ENCODE peak calls at places on chromosomes 11 and 22, in eight cellular contexts. One of them, this sample, is unnamed.

GRCh38 chr11:46352063-46352841 is 5.0 kb downstream of the DGKZ start:
- DNase-seq in NCI-H460: no peak
- DNase-seq in pulmonary artery endothelial cell: no peak
- DNase-seq in H1: no peak
- DNase-seq in lung microvascular endothelial cell: peak
- DNase-seq in activated CD4-positive, alpha-beta T cell treated with anti-CD3 and anti-CD28 coated beads for 48 hours: peak
- DNase-seq in activated gamma-delta T cell treated with anti-CD3 and anti-CD28 coated beads, Interleukin-2, amount 50 U/mL, for 16 hours: peak
- DNase-seq in left ventricle myocardium superior: peak
- DNase-seq in this sample: no peak

GRCh38 chr22:45534339-45535192 is 31.9 kb downstream of the FBLN1 start:
- DNase-seq in pulmonary artery endothelial cell: no peak
- DNase-seq in activated CD4-positive, alpha-beta T cell treated with anti-CD3 and anti-CD28 coated beads for 48 hours: no peak
- DNase-seq in activated gamma-delta T cell treated with anti-CD3 and anti-CD28 coated beads, Interleukin-2, amount 50 U/mL, for 16 hours: no peak
- DNase-seq in NCI-H460: no peak
- DNase-seq in H1: no peak
- DNase-seq in lung microvascular endothelial cell: no peak
- DNase-seq in left ventricle myocardium superior: no peak
- DNase-seq in this sample: no peak

GRCh38 chr11:113204280-113204679 is 110.1 kb upstream of the TTC12 start:
- DNase-seq in lung microvascular endothelial cell: no peak
- DNase-seq in left ventricle myocardium superior: no peak
- DNase-seq in activated CD4-positive, alpha-beta T cell treated with anti-CD3 and anti-CD28 coated beads for 48 hours: no peak
- DNase-seq in pulmonary artery endothelial cell: no peak
- DNase-seq in H1: no peak
- DNase-seq in NCI-H460: no peak
- DNase-seq in activated gamma-delta T cell treated with anti-CD3 and anti-CD28 coated beads, Interleukin-2, amount 50 U/mL, for 16 hours: no peak
- DNase-seq in this sample: no peak

GRCh38 chr22:23829845-23830372 is 8.9 kb downstream of the DERL3 start:
- DNase-seq in lung microvascular endothelial cell: no peak
- DNase-seq in activated CD4-positive, alpha-beta T cell treated with anti-CD3 and anti-CD28 coated beads for 48 hours: no peak
- DNase-seq in activated gamma-delta T cell treated with anti-CD3 and anti-CD28 coated beads, Interleukin-2, amount 50 U/mL, for 16 hours: no peak
- DNase-seq in NCI-H460: no peak
- DNase-seq in pulmonary artery endothelial cell: no peak
- DNase-seq in left ventricle myocardium superior: no peak
- DNase-seq in H1: no peak
- DNase-seq in this sample: no peak

GRCh38 chr11:69274531-69275016 is 19.4 kb upstream of the MYEOV start:
- DNase-seq in lung microvascular endothelial cell: no peak
- DNase-seq in activated CD4-positive, alpha-beta T cell treated with anti-CD3 and anti-CD28 coated beads for 48 hours: no peak
- DNase-seq in pulmonary artery endothelial cell: no peak
- DNase-seq in H1: no peak
- DNase-seq in activated gamma-delta T cell treated with anti-CD3 and anti-CD28 coated beads, Interleukin-2, amount 50 U/mL, for 16 hours: no peak
- DNase-seq in left ventricle myocardium superior: peak
- DNase-seq in NCI-H460: no peak
- DNase-seq in this sample: no peak

GRCh38 chr11:57223601-57224000 is 13.4 kb downstream of the APLNR start:
- DNase-seq in NCI-H460: no peak
- DNase-seq in lung microvascular endothelial cell: no peak
- DNase-seq in activated CD4-positive, alpha-beta T cell treated with anti-CD3 and anti-CD28 coated beads for 48 hours: no peak
- DNase-seq in pulmonary artery endothelial cell: no peak
- DNase-seq in activated gamma-delta T cell treated with anti-CD3 and anti-CD28 coated beads, Interleukin-2, amount 50 U/mL, for 16 hours: no peak
- DNase-seq in H1: no peak
- DNase-seq in left ventricle myocardium superior: no peak
- DNase-seq in this sample: no peak

GRCh38 chr11:70881948-70882715 is 370.2 kb downstream of the SHANK2 start:
- DNase-seq in lung microvascular endothelial cell: no peak
- DNase-seq in NCI-H460: no peak
- DNase-seq in H1: no peak
- DNase-seq in left ventricle myocardium superior: no peak
- DNase-seq in activated gamma-delta T cell treated with anti-CD3 and anti-CD28 coated beads, Interleukin-2, amount 50 U/mL, for 16 hours: no peak
- DNase-seq in pulmonary artery endothelial cell: no peak
- DNase-seq in activated CD4-positive, alpha-beta T cell treated with anti-CD3 and anti-CD28 coated beads for 48 hours: no peak
- DNase-seq in this sample: no peak

GRCh38 chr11:12882670-12883069 is 126.4 kb upstream of the RASSF10 start:
- DNase-seq in pulmonary artery endothelial cell: no peak
- DNase-seq in H1: no peak
- DNase-seq in left ventricle myocardium superior: no peak
- DNase-seq in activated CD4-positive, alpha-beta T cell treated with anti-CD3 and anti-CD28 coated beads for 48 hours: no peak
- DNase-seq in lung microvascular endothelial cell: no peak
- DNase-seq in activated gamma-delta T cell treated with anti-CD3 and anti-CD28 coated beads, Interleukin-2, amount 50 U/mL, for 16 hours: no peak
- DNase-seq in NCI-H460: no peak
- DNase-seq in this sample: no peak

GRCh38 chr22:45581549-45582080 is 78.9 kb downstream of the FBLN1 start:
- DNase-seq in pulmonary artery endothelial cell: no peak
- DNase-seq in activated CD4-positive, alpha-beta T cell treated with anti-CD3 and anti-CD28 coated beads for 48 hours: no peak
- DNase-seq in left ventricle myocardium superior: no peak
- DNase-seq in lung microvascular endothelial cell: no peak
- DNase-seq in activated gamma-delta T cell treated with anti-CD3 and anti-CD28 coated beads, Interleukin-2, amount 50 U/mL, for 16 hours: no peak
- DNase-seq in H1: no peak
- DNase-seq in NCI-H460: no peak
- DNase-seq in this sample: no peak

GRCh38 chr11:126318642-126319373 is 14.9 kb downstream of the DCPS start:
- DNase-seq in activated gamma-delta T cell treated with anti-CD3 and anti-CD28 coated beads, Interleukin-2, amount 50 U/mL, for 16 hours: no peak
- DNase-seq in left ventricle myocardium superior: peak
- DNase-seq in NCI-H460: no peak
- DNase-seq in H1: no peak
- DNase-seq in lung microvascular endothelial cell: peak
- DNase-seq in activated CD4-positive, alpha-beta T cell treated with anti-CD3 and anti-CD28 coated beads for 48 hours: peak
- DNase-seq in pulmonary artery endothelial cell: no peak
- DNase-seq in this sample: peak

GRCh38 chr22:45893516-45893915 is 83.4 kb downstream of the WNT7B start:
- DNase-seq in activated gamma-delta T cell treated with anti-CD3 and anti-CD28 coated beads, Interleukin-2, amount 50 U/mL, for 16 hours: no peak
- DNase-seq in H1: no peak
- DNase-seq in NCI-H460: no peak
- DNase-seq in left ventricle myocardium superior: no peak
- DNase-seq in lung microvascular endothelial cell: no peak
- DNase-seq in activated CD4-positive, alpha-beta T cell treated with anti-CD3 and anti-CD28 coated beads for 48 hours: no peak
- DNase-seq in pulmonary artery endothelial cell: no peak
- DNase-seq in this sample: no peak

GRCh38 chr11:11384829-11385228 is 31.8 kb upstream of the CSNK2A3 start:
- DNase-seq in left ventricle myocardium superior: no peak
- DNase-seq in NCI-H460: no peak
- DNase-seq in lung microvascular endothelial cell: no peak
- DNase-seq in pulmonary artery endothelial cell: no peak
- DNase-seq in H1: no peak
- DNase-seq in activated gamma-delta T cell treated with anti-CD3 and anti-CD28 coated beads, Interleukin-2, amount 50 U/mL, for 16 hours: no peak
- DNase-seq in activated CD4-positive, alpha-beta T cell treated with anti-CD3 and anti-CD28 coated beads for 48 hours: no peak
- DNase-seq in this sample: no peak

GRCh38 chr11:82858133-82858532 is 42.1 kb downstream of the PRCP start:
- DNase-seq in activated CD4-positive, alpha-beta T cell treated with anti-CD3 and anti-CD28 coated beads for 48 hours: no peak
- DNase-seq in left ventricle myocardium superior: no peak
- DNase-seq in H1: no peak
- DNase-seq in activated gamma-delta T cell treated with anti-CD3 and anti-CD28 coated beads, Interleukin-2, amount 50 U/mL, for 16 hours: no peak
- DNase-seq in NCI-H460: no peak
- DNase-seq in lung microvascular endothelial cell: no peak
- DNase-seq in pulmonary artery endothelial cell: no peak
- DNase-seq in this sample: no peak

GRCh38 chr11:117000741-117001096 is 97.5 kb downstream of the SIK3 start:
- DNase-seq in pulmonary artery endothelial cell: no peak
- DNase-seq in activated gamma-delta T cell treated with anti-CD3 and anti-CD28 coated beads, Interleukin-2, amount 50 U/mL, for 16 hours: no peak
- DNase-seq in lung microvascular endothelial cell: peak
- DNase-seq in left ventricle myocardium superior: no peak
- DNase-seq in H1: no peak
- DNase-seq in activated CD4-positive, alpha-beta T cell treated with anti-CD3 and anti-CD28 coated beads for 48 hours: no peak
- DNase-seq in NCI-H460: no peak
- DNase-seq in this sample: no peak

GRCh38 chr11:575996-576756 is at the start of gene PHRF1:
- DNase-seq in H1: peak
- DNase-seq in activated CD4-positive, alpha-beta T cell treated with anti-CD3 and anti-CD28 coated beads for 48 hours: peak
- DNase-seq in activated gamma-delta T cell treated with anti-CD3 and anti-CD28 coated beads, Interleukin-2, amount 50 U/mL, for 16 hours: peak
- DNase-seq in lung microvascular endothelial cell: peak
- DNase-seq in pulmonary artery endothelial cell: peak
- DNase-seq in left ventricle myocardium superior: peak
- DNase-seq in NCI-H460: peak
- DNase-seq in this sample: peak

GRCh38 chr11:69868871-69869270 is 49.7 kb upstream of the FGF3 start:
- DNase-seq in activated gamma-delta T cell treated with anti-CD3 and anti-CD28 coated beads, Interleukin-2, amount 50 U/mL, for 16 hours: no peak
- DNase-seq in pulmonary artery endothelial cell: no peak
- DNase-seq in lung microvascular endothelial cell: no peak
- DNase-seq in left ventricle myocardium superior: no peak
- DNase-seq in H1: no peak
- DNase-seq in activated CD4-positive, alpha-beta T cell treated with anti-CD3 and anti-CD28 coated beads for 48 hours: no peak
- DNase-seq in NCI-H460: no peak
- DNase-seq in this sample: no peak

GRCh38 chr11:48106166-48106565 is 110.4 kb upstream of the OR4B1 start:
- DNase-seq in lung microvascular endothelial cell: no peak
- DNase-seq in H1: no peak
- DNase-seq in activated gamma-delta T cell treated with anti-CD3 and anti-CD28 coated beads, Interleukin-2, amount 50 U/mL, for 16 hours: no peak
- DNase-seq in NCI-H460: no peak
- DNase-seq in pulmonary artery endothelial cell: no peak
- DNase-seq in activated CD4-positive, alpha-beta T cell treated with anti-CD3 and anti-CD28 coated beads for 48 hours: no peak
- DNase-seq in left ventricle myocardium superior: no peak
- DNase-seq in this sample: no peak

GRCh38 chr11:96090711-96091110 is 166.8 kb upstream of the MTMR2 start:
- DNase-seq in activated gamma-delta T cell treated with anti-CD3 and anti-CD28 coated beads, Interleukin-2, amount 50 U/mL, for 16 hours: no peak
- DNase-seq in lung microvascular endothelial cell: no peak
- DNase-seq in NCI-H460: peak
- DNase-seq in H1: no peak
- DNase-seq in activated CD4-positive, alpha-beta T cell treated with anti-CD3 and anti-CD28 coated beads for 48 hours: no peak
- DNase-seq in left ventricle myocardium superior: no peak
- DNase-seq in pulmonary artery endothelial cell: no peak
- DNase-seq in this sample: no peak

GRCh38 chr11:44179173-44179572 is 83.7 kb downstream of the EXT2 start:
- DNase-seq in activated CD4-positive, alpha-beta T cell treated with anti-CD3 and anti-CD28 coated beads for 48 hours: no peak
- DNase-seq in H1: no peak
- DNase-seq in pulmonary artery endothelial cell: no peak
- DNase-seq in NCI-H460: no peak
- DNase-seq in lung microvascular endothelial cell: no peak
- DNase-seq in activated gamma-delta T cell treated with anti-CD3 and anti-CD28 coated beads, Interleukin-2, amount 50 U/mL, for 16 hours: no peak
- DNase-seq in left ventricle myocardium superior: no peak
- DNase-seq in this sample: no peak

GRCh38 chr22:22748297-22748743 is 103.9 kb downstream of the GGTLC2 start:
- DNase-seq in lung microvascular endothelial cell: peak
- DNase-seq in activated gamma-delta T cell treated with anti-CD3 and anti-CD28 coated beads, Interleukin-2, amount 50 U/mL, for 16 hours: peak
- DNase-seq in pulmonary artery endothelial cell: peak
- DNase-seq in NCI-H460: peak
- DNase-seq in activated CD4-positive, alpha-beta T cell treated with anti-CD3 and anti-CD28 coated beads for 48 hours: peak
- DNase-seq in H1: no peak
- DNase-seq in left ventricle myocardium superior: no peak
- DNase-seq in this sample: no peak

GRCh38 chr11:79396674-79397073 is 44.2 kb downstream of the TENM4 start:
- DNase-seq in H1: no peak
- DNase-seq in lung microvascular endothelial cell: no peak
- DNase-seq in pulmonary artery endothelial cell: no peak
- DNase-seq in left ventricle myocardium superior: no peak
- DNase-seq in activated CD4-positive, alpha-beta T cell treated with anti-CD3 and anti-CD28 coated beads for 48 hours: no peak
- DNase-seq in NCI-H460: no peak
- DNase-seq in activated gamma-delta T cell treated with anti-CD3 and anti-CD28 coated beads, Interleukin-2, amount 50 U/mL, for 16 hours: no peak
- DNase-seq in this sample: no peak

GRCh38 chr11:97722065-97722464 is 1298.7 kb upstream of the CNTN5 start:
- DNase-seq in activated gamma-delta T cell treated with anti-CD3 and anti-CD28 coated beads, Interleukin-2, amount 50 U/mL, for 16 hours: no peak
- DNase-seq in activated CD4-positive, alpha-beta T cell treated with anti-CD3 and anti-CD28 coated beads for 48 hours: no peak
- DNase-seq in lung microvascular endothelial cell: peak
- DNase-seq in left ventricle myocardium superior: no peak
- DNase-seq in NCI-H460: no peak
- DNase-seq in H1: no peak
- DNase-seq in pulmonary artery endothelial cell: no peak
- DNase-seq in this sample: no peak

GRCh38 chr11:87662287-87662686 is 513.0 kb downstream of the RAB38 start:
- DNase-seq in NCI-H460: no peak
- DNase-seq in H1: no peak
- DNase-seq in pulmonary artery endothelial cell: no peak
- DNase-seq in activated CD4-positive, alpha-beta T cell treated with anti-CD3 and anti-CD28 coated beads for 48 hours: no peak
- DNase-seq in activated gamma-delta T cell treated with anti-CD3 and anti-CD28 coated beads, Interleukin-2, amount 50 U/mL, for 16 hours: no peak
- DNase-seq in left ventricle myocardium superior: no peak
- DNase-seq in lung microvascular endothelial cell: no peak
- DNase-seq in this sample: no peak

GRCh38 chr22:35540600-35541253 is at the start of gene RASD2:
- DNase-seq in H1: no peak
- DNase-seq in activated CD4-positive, alpha-beta T cell treated with anti-CD3 and anti-CD28 coated beads for 48 hours: peak
- DNase-seq in pulmonary artery endothelial cell: no peak
- DNase-seq in NCI-H460: no peak
- DNase-seq in lung microvascular endothelial cell: no peak
- DNase-seq in left ventricle myocardium superior: peak
- DNase-seq in activated gamma-delta T cell treated with anti-CD3 and anti-CD28 coated beads, Interleukin-2, amount 50 U/mL, for 16 hours: no peak
- DNase-seq in this sample: no peak

GRCh38 chr11:70076461-70076931 is 1.6 kb upstream of the ANO1 start:
- DNase-seq in NCI-H460: no peak
- DNase-seq in activated CD4-positive, alpha-beta T cell treated with anti-CD3 and anti-CD28 coated beads for 48 hours: no peak
- DNase-seq in activated gamma-delta T cell treated with anti-CD3 and anti-CD28 coated beads, Interleukin-2, amount 50 U/mL, for 16 hours: no peak
- DNase-seq in H1: no peak
- DNase-seq in pulmonary artery endothelial cell: no peak
- DNase-seq in left ventricle myocardium superior: no peak
- DNase-seq in lung microvascular endothelial cell: no peak
- DNase-seq in this sample: no peak

GRCh38 chr11:72373163-72373562 is 61.2 kb downstream of the CLPB start:
- DNase-seq in H1: no peak
- DNase-seq in NCI-H460: no peak
- DNase-seq in pulmonary artery endothelial cell: no peak
- DNase-seq in lung microvascular endothelial cell: no peak
- DNase-seq in left ventricle myocardium superior: no peak
- DNase-seq in activated CD4-positive, alpha-beta T cell treated with anti-CD3 and anti-CD28 coated beads for 48 hours: no peak
- DNase-seq in activated gamma-delta T cell treated with anti-CD3 and anti-CD28 coated beads, Interleukin-2, amount 50 U/mL, for 16 hours: no peak
- DNase-seq in this sample: peak

GRCh38 chr22:36075230-36075629 is 46.6 kb upstream of the RBFOX2 start:
- DNase-seq in NCI-H460: no peak
- DNase-seq in left ventricle myocardium superior: no peak
- DNase-seq in activated CD4-positive, alpha-beta T cell treated with anti-CD3 and anti-CD28 coated beads for 48 hours: no peak
- DNase-seq in H1: no peak
- DNase-seq in pulmonary artery endothelial cell: no peak
- DNase-seq in lung microvascular endothelial cell: no peak
- DNase-seq in activated gamma-delta T cell treated with anti-CD3 and anti-CD28 coated beads, Interleukin-2, amount 50 U/mL, for 16 hours: no peak
- DNase-seq in this sample: no peak

GRCh38 chr11:102546923-102547471 is 16.4 kb upstream of the MMP7 start:
- DNase-seq in NCI-H460: no peak
- DNase-seq in lung microvascular endothelial cell: no peak
- DNase-seq in H1: no peak
- DNase-seq in activated gamma-delta T cell treated with anti-CD3 and anti-CD28 coated beads, Interleukin-2, amount 50 U/mL, for 16 hours: no peak
- DNase-seq in left ventricle myocardium superior: no peak
- DNase-seq in activated CD4-positive, alpha-beta T cell treated with anti-CD3 and anti-CD28 coated beads for 48 hours: no peak
- DNase-seq in pulmonary artery endothelial cell: no peak
- DNase-seq in this sample: no peak

GRCh38 chr11:82494988-82495432 is 238.7 kb downstream of the FAM181B start:
- DNase-seq in NCI-H460: no peak
- DNase-seq in pulmonary artery endothelial cell: no peak
- DNase-seq in left ventricle myocardium superior: no peak
- DNase-seq in H1: no peak
- DNase-seq in lung microvascular endothelial cell: peak
- DNase-seq in activated gamma-delta T cell treated with anti-CD3 and anti-CD28 coated beads, Interleukin-2, amount 50 U/mL, for 16 hours: no peak
- DNase-seq in activated CD4-positive, alpha-beta T cell treated with anti-CD3 and anti-CD28 coated beads for 48 hours: no peak
- DNase-seq in this sample: no peak

GRCh38 chr11:73187854-73188253 is 30.2 kb upstream of the P2RY2 start:
- DNase-seq in activated gamma-delta T cell treated with anti-CD3 and anti-CD28 coated beads, Interleukin-2, amount 50 U/mL, for 16 hours: no peak
- DNase-seq in H1: no peak
- DNase-seq in left ventricle myocardium superior: no peak
- DNase-seq in activated CD4-positive, alpha-beta T cell treated with anti-CD3 and anti-CD28 coated beads for 48 hours: no peak
- DNase-seq in NCI-H460: no peak
- DNase-seq in pulmonary artery endothelial cell: no peak
- DNase-seq in lung microvascular endothelial cell: no peak
- DNase-seq in this sample: no peak

GRCh38 chr22:21025266-21025665 is 7.1 kb downstream of the SLC7A4 start:
- DNase-seq in NCI-H460: no peak
- DNase-seq in activated gamma-delta T cell treated with anti-CD3 and anti-CD28 coated beads, Interleukin-2, amount 50 U/mL, for 16 hours: no peak
- DNase-seq in activated CD4-positive, alpha-beta T cell treated with anti-CD3 and anti-CD28 coated beads for 48 hours: no peak
- DNase-seq in left ventricle myocardium superior: no peak
- DNase-seq in H1: no peak
- DNase-seq in pulmonary artery endothelial cell: no peak
- DNase-seq in lung microvascular endothelial cell: no peak
- DNase-seq in this sample: no peak

GRCh38 chr22:44702479-44703219 is 645 bp downstream of the PRR5 start:
- DNase-seq in H1: no peak
- DNase-seq in NCI-H460: no peak
- DNase-seq in activated gamma-delta T cell treated with anti-CD3 and anti-CD28 coated beads, Interleukin-2, amount 50 U/mL, for 16 hours: no peak
- DNase-seq in left ventricle myocardium superior: peak
- DNase-seq in lung microvascular endothelial cell: no peak
- DNase-seq in pulmonary artery endothelial cell: no peak
- DNase-seq in activated CD4-positive, alpha-beta T cell treated with anti-CD3 and anti-CD28 coated beads for 48 hours: peak
- DNase-seq in this sample: no peak